ENCODE peak calls at places on chromosomes 4 and X, in six cellular contexts. One of them, this sample, is unnamed.

GRCh38 chr4:25923745-25924144 is 9.7 kb downstream of the SMIM20 start:
- DNase-seq in neuronal stem cell: no peak
- DNase-seq in dorsolateral prefrontal cortex: no peak
- DNase-seq in stimulated activated CD4-positive, alpha-beta T cell treated with anti-CD3 and anti-CD28 coated beads, Interleukin-4, amount 100 ng/mL, for 48 hours: no peak
- DNase-seq in stomach: no peak
- DNase-seq in HEK293T: no peak
- DNase-seq in this sample: no peak

GRCh38 chr4:13133700-13134099 is 350.4 kb downstream of the RAB28 start:
- DNase-seq in stimulated activated CD4-positive, alpha-beta T cell treated with anti-CD3 and anti-CD28 coated beads, Interleukin-4, amount 100 ng/mL, for 48 hours: no peak
- DNase-seq in dorsolateral prefrontal cortex: no peak
- DNase-seq in HEK293T: no peak
- DNase-seq in neuronal stem cell: no peak
- DNase-seq in stomach: no peak
- DNase-seq in this sample: no peak

GRCh38 chr4:121551271-121551670 is 145.5 kb downstream of the ANXA5 start:
- DNase-seq in stimulated activated CD4-positive, alpha-beta T cell treated with anti-CD3 and anti-CD28 coated beads, Interleukin-4, amount 100 ng/mL, for 48 hours: no peak
- DNase-seq in stomach: no peak
- DNase-seq in neuronal stem cell: no peak
- DNase-seq in HEK293T: no peak
- DNase-seq in dorsolateral prefrontal cortex: no peak
- DNase-seq in this sample: no peak

GRCh38 chrX:100194073-100194775 is 215.8 kb downstream of the PCDH19 start:
- DNase-seq in dorsolateral prefrontal cortex: no peak
- DNase-seq in stomach: no peak
- DNase-seq in HEK293T: no peak
- DNase-seq in neuronal stem cell: no peak
- DNase-seq in stimulated activated CD4-positive, alpha-beta T cell treated with anti-CD3 and anti-CD28 coated beads, Interleukin-4, amount 100 ng/mL, for 48 hours: no peak
- DNase-seq in this sample: no peak

GRCh38 chrX:54564942-54565341 is 34.9 kb downstream of the GNL3L start:
- DNase-seq in dorsolateral prefrontal cortex: no peak
- DNase-seq in stimulated activated CD4-positive, alpha-beta T cell treated with anti-CD3 and anti-CD28 coated beads, Interleukin-4, amount 100 ng/mL, for 48 hours: no peak
- DNase-seq in HEK293T: no peak
- DNase-seq in neuronal stem cell: no peak
- DNase-seq in stomach: no peak
- DNase-seq in this sample: no peak

GRCh38 chr4:59597536-59598232 is 1602.4 kb upstream of the ADGRL3 start:
- DNase-seq in dorsolateral prefrontal cortex: peak
- DNase-seq in HEK293T: no peak
- DNase-seq in stomach: no peak
- DNase-seq in neuronal stem cell: no peak
- DNase-seq in stimulated activated CD4-positive, alpha-beta T cell treated with anti-CD3 and anti-CD28 coated beads, Interleukin-4, amount 100 ng/mL, for 48 hours: no peak
- DNase-seq in this sample: no peak

GRCh38 chr4:88130544-88131305 is 27.7 kb downstream of the ABCG2 start:
- DNase-seq in HEK293T: no peak
- DNase-seq in stomach: no peak
- DNase-seq in stimulated activated CD4-positive, alpha-beta T cell treated with anti-CD3 and anti-CD28 coated beads, Interleukin-4, amount 100 ng/mL, for 48 hours: no peak
- DNase-seq in neuronal stem cell: no peak
- DNase-seq in dorsolateral prefrontal cortex: no peak
- DNase-seq in this sample: no peak

GRCh38 chr4:13399257-13399656 is 84.9 kb downstream of the RAB28 start:
- DNase-seq in dorsolateral prefrontal cortex: no peak
- DNase-seq in HEK293T: no peak
- DNase-seq in stimulated activated CD4-positive, alpha-beta T cell treated with anti-CD3 and anti-CD28 coated beads, Interleukin-4, amount 100 ng/mL, for 48 hours: no peak
- DNase-seq in neuronal stem cell: no peak
- DNase-seq in stomach: no peak
- DNase-seq in this sample: no peak

GRCh38 chr4:85861064-85861767 is 386.3 kb downstream of the ARHGAP24 start:
- DNase-seq in stomach: peak
- DNase-seq in neuronal stem cell: no peak
- DNase-seq in HEK293T: no peak
- DNase-seq in dorsolateral prefrontal cortex: no peak
- DNase-seq in stimulated activated CD4-positive, alpha-beta T cell treated with anti-CD3 and anti-CD28 coated beads, Interleukin-4, amount 100 ng/mL, for 48 hours: no peak
- DNase-seq in this sample: no peak

GRCh38 chrX:132858018-132858417 is 100.4 kb downstream of the HS6ST2 start:
- DNase-seq in dorsolateral prefrontal cortex: no peak
- DNase-seq in stomach: no peak
- DNase-seq in neuronal stem cell: no peak
- DNase-seq in HEK293T: no peak
- DNase-seq in stimulated activated CD4-positive, alpha-beta T cell treated with anti-CD3 and anti-CD28 coated beads, Interleukin-4, amount 100 ng/mL, for 48 hours: no peak
- DNase-seq in this sample: no peak

GRCh38 chr4:129092636-129093172 is 635 bp downstream of the SCLT1 start:
- DNase-seq in dorsolateral prefrontal cortex: no peak
- DNase-seq in HEK293T: no peak
- DNase-seq in neuronal stem cell: no peak
- DNase-seq in stomach: no peak
- DNase-seq in stimulated activated CD4-positive, alpha-beta T cell treated with anti-CD3 and anti-CD28 coated beads, Interleukin-4, amount 100 ng/mL, for 48 hours: no peak
- DNase-seq in this sample: no peak

GRCh38 chrX:152989292-152989658 is 4.6 kb downstream of the PNMA5 start:
- DNase-seq in HEK293T: no peak
- DNase-seq in neuronal stem cell: no peak
- DNase-seq in dorsolateral prefrontal cortex: no peak
- DNase-seq in stomach: no peak
- DNase-seq in stimulated activated CD4-positive, alpha-beta T cell treated with anti-CD3 and anti-CD28 coated beads, Interleukin-4, amount 100 ng/mL, for 48 hours: no peak
- DNase-seq in this sample: no peak

GRCh38 chr4:39576268-39576667 is 49.0 kb upstream of the UGDH start:
- DNase-seq in dorsolateral prefrontal cortex: no peak
- DNase-seq in neuronal stem cell: no peak
- DNase-seq in HEK293T: no peak
- DNase-seq in stomach: no peak
- DNase-seq in stimulated activated CD4-positive, alpha-beta T cell treated with anti-CD3 and anti-CD28 coated beads, Interleukin-4, amount 100 ng/mL, for 48 hours: no peak
- DNase-seq in this sample: no peak